ENCODE peak calls at places on chromosomes 16 and 17, in seven cellular contexts. W is MM.1S, Y is OCI-LY7, C is GM23338, X is GM23248, N is hepatocyte, V is neural progenitor cell. L is an unnamed sample.

GRCh38 chr17:50603340-50603739 is 31.3 kb upstream of the ABCC3 start:
- DNase-seq in C (peak; percentile 72), W (no peak), Y (peak; percentile 30), N (no peak), X (peak; percentile 13), V (peak; percentile 63), L (peak; percentile 76)

GRCh38 chr17:6450926-6451717 is 6.9 kb downstream of the PIMREG start:
- DNase-seq in V (no peak), C (peak; percentile 25), W (no peak), N (no peak), X (no peak), Y (no peak), L (no peak)

GRCh38 chr17:49117581-49118230 is 14.9 kb upstream of the B4GALNT2 start:
- DNase-seq in Y (peak; percentile 6), V (no peak), N (no peak), C (no peak), W (no peak), X (no peak), L (no peak)

GRCh38 chr17:68522266-68522665 is 10.0 kb downstream of the PRKAR1A start:
- DNase-seq in W (no peak), C (no peak), V (no peak), Y (no peak), X (no peak), N (no peak), L (no peak)

GRCh38 chr16:84055366-84055765 is 12.8 kb upstream of the SLC38A8 start:
- DNase-seq in Y (no peak), W (no peak), V (no peak), N (no peak), X (no peak), C (no peak), L (no peak)

GRCh38 chr16:24800586-24800985 is 45.2 kb upstream of the SLC5A11 start:
- DNase-seq in V (no peak), X (peak; percentile 62), Y (no peak), N (no peak), C (peak; percentile 17), W (no peak), L (no peak)

GRCh38 chr17:8420041-8420934 is 15.4 kb upstream of the NDEL1 start:
- DNase-seq in X (peak; percentile 59), Y (no peak), W (no peak), C (no peak), V (no peak), N (peak; percentile 72), L (peak; percentile 72)

GRCh38 chr17:28527181-28527681 is 21.1 kb downstream of the FOXN1 start:
- DNase-seq in Y (no peak), X (no peak), W (no peak), N (no peak), V (no peak), C (no peak), L (no peak)

GRCh38 chr17:49676276-49676868 is 1.5 kb downstream of the SPOP start:
- DNase-seq in C (peak; percentile 59), V (peak; percentile 60), W (peak; percentile 92), N (no peak), Y (peak; percentile 96), X (peak; percentile 78), L (no peak)

GRCh38 chr17:557371-557770 is 157.3 kb downstream of the VPS53 start:
- DNase-seq in N (no peak), X (peak; percentile 68), C (no peak), W (no peak), V (no peak), Y (no peak), L (no peak)

GRCh38 chr17:64500923-64501765 is 4.3 kb upstream of the POLG2 start:
- DNase-seq in V (no peak), C (no peak), W (no peak), Y (no peak), X (peak; percentile 20), N (no peak), L (no peak)

GRCh38 chr16:74650966-74651567 is 15.6 kb downstream of the RFWD3 start:
- DNase-seq in W (no peak), C (peak; percentile 53), N (peak; percentile 26), V (peak; percentile 9), Y (peak; percentile 31), X (peak; percentile 27), L (peak; percentile 31)

GRCh38 chr17:77045441-77046041 is 95.2 kb upstream of the SEC14L1 start:
- DNase-seq in V (no peak), W (no peak), Y (no peak), N (no peak), X (peak; percentile 61), C (no peak), L (no peak)

GRCh38 chr17:9291912-9292562 is 270.7 kb downstream of the NTN1 start:
- DNase-seq in C (peak; percentile 60), N (peak; percentile 70), V (peak; percentile 44), X (peak; percentile 49), Y (peak; percentile 16), W (no peak), L (peak; percentile 67)

GRCh38 chr17:68759343-68760140 is 158.4 kb upstream of the FAM20A start:
- DNase-seq in W (peak; percentile 88), C (peak; percentile 97), N (peak; percentile 95), X (peak; percentile 98), Y (peak; percentile 67), V (peak; percentile 90), L (peak; percentile 85)

GRCh38 chr17:31486351-31487062 is 95.0 kb downstream of the RAB11FIP4 start:
- DNase-seq in N (no peak), Y (no peak), V (no peak), W (no peak), X (no peak), C (no peak), L (no peak)

GRCh38 chr16:67013238-67013822 is 15.6 kb upstream of the CBFB start:
- DNase-seq in C (peak; percentile 32), X (no peak), W (no peak), V (no peak), N (no peak), Y (no peak), L (no peak)

GRCh38 chr16:80720759-80721470 is 83.5 kb downstream of the CDYL2 start:
- DNase-seq in W (no peak), N (no peak), Y (no peak), C (no peak), V (no peak), X (peak; percentile 50), L (no peak)

GRCh38 chr17:979539-980405 is at the start of gene NXN:
- DNase-seq in N (peak; percentile 95), C (peak; percentile 78), Y (peak; percentile 81), W (peak; percentile 75), V (peak; percentile 94), X (peak; percentile 92), L (peak; percentile 99)

GRCh38 chr17:54903375-54903774 is 2.7 kb downstream of the TOM1L1 start:
- DNase-seq in W (no peak), N (peak; percentile 44), C (no peak), V (no peak), X (peak; percentile 10), Y (no peak), L (peak; percentile 72)

GRCh38 chr16:12629271-12629670 is 174.4 kb downstream of the CPPED1 start:
- DNase-seq in N (no peak), W (no peak), C (no peak), X (no peak), V (no peak), Y (no peak), L (no peak)

DNA sequence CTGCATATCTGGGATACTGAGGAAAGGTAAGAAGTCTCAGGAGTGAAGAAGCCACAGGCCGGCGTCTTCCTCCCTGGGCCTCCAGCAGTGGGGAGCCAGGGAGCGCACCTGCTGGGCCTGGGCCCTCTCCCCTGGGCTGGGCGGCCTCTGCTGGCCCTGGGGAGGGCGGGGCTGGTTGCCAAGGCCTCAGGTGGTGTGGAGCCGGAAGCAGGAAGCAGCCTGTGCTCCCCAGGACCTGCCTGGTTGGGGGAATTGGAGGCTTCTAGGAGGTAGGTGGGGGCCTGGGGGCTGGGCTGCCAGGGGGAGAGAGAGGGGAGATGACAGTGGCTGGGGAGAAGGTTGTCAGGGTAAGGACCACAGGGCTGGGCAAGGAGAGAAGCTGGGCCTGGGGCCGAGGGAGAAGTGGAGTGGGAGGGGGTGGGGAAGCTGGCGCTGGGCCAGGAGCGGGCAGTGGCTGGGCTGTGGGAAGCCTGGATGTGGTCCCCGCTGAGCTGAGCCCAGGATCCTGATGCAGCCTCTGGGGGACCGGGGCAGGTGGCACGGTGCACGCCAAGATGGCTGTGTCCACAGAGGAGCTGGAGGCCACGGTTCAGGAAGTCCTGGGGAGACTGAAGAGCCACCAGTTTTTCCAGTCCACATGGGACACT is at the start of gene SMIM22:
- DNase-seq in V (no peak), X (no peak), Y (no peak), N (no peak), W (no peak), C (peak; percentile 32), L (peak; percentile 65)
- TF ChIP-seq EZH2phosphoT487 in V (no peak), X (no peak), Y (no peak), N (no peak), W (no peak), C (no peak), L (no peak)

DNA sequence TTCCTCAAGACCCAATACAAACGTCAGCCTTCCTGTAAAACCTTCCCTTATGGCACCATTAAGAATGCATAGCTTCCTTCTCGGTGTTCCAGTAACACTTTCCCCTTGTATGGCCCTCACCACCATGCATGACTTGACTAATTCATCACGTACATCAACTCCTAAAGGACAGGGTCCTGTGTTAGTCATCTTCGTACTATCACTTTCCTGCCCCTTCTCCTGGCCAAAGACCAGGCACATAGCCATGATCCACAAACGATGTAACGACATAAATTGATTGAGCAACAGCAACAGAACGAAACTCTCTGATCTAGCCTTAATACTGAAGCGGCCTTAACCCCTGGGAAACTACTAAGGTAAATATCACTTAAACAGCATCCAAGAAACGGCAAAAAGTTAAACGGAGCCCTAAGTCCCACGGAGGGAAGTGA is 600 bp downstream of the PSMD12 start:
- DNase-seq in W (no peak), N (peak; percentile 39), C (no peak), Y (peak; percentile 41), X (peak; percentile 76), V (no peak), L (peak; percentile 42)
- TF ChIP-seq EZH2phosphoT487 in W (no peak), N (no peak), C (no peak), Y (no peak), X (no peak), V (no peak), L (no peak)

DNA sequence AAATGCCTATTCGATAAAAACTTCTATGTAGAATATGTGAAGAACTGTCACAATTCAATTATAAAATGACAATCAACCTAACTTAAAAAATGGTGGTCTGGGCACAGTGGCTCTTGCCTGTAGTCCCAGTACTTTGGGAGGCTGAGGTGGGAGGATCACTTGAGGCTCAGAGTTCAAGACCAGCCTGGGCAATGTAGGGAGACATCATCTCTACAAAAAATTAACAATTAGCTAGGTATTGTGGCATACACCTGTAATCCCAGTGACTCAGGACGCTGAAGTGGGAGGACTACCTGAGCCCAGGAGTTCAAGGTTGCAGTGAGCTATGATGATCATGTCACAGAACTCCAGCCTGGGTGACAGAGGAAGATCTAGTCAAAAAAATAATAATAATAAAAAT is 18.6 kb upstream of the METTL9 start:
- DNase-seq in V (no peak), N (no peak), W (no peak), Y (no peak), C (no peak), X (no peak), L (no peak)
- TF ChIP-seq EZH2phosphoT487 in V (no peak), N (no peak), W (no peak), Y (no peak), C (no peak), X (no peak), L (no peak)

GRCh38 chr17:16888413-16889087 is 83.4 kb downstream of the TNFRSF13B start:
- DNase-seq in X (peak; percentile 61), Y (no peak), N (no peak), W (no peak), C (no peak), V (no peak), L (no peak)
- TF ChIP-seq EZH2phosphoT487 in X (no peak), Y (no peak), N (no peak), W (no peak), C (no peak), V (no peak), L (no peak)

GRCh38 chr17:72206376-72206775 is 85.6 kb downstream of the SOX9 start:
- DNase-seq in N (no peak), X (no peak), Y (no peak), V (no peak), W (no peak), C (no peak), L (no peak)
- TF ChIP-seq EZH2phosphoT487 in N (no peak), X (no peak), Y (no peak), V (no peak), W (no peak), C (no peak), L (no peak)

L was measured in SK-N-SH.